ENCODE peak calls at places on chromosomes 11 and 22, in five cellular contexts. One of them, this sample, is unnamed.

GRCh38 chr11:134761926-134762247 is 349.8 kb upstream of the B3GAT1 start:
- DNase-seq in IMR-90: no peak
- DNase-seq in GM12891: no peak
- DNase-seq in upper lobe of left lung: peak
- DNase-seq in heart left ventricle: no peak
- DNase-seq in this sample: no peak

GRCh38 chr22:38954414-38955043 is 2.9 kb upstream of the APOBEC3A start:
- DNase-seq in upper lobe of left lung: no peak
- DNase-seq in GM12891: no peak
- DNase-seq in IMR-90: no peak
- DNase-seq in heart left ventricle: no peak
- DNase-seq in this sample: no peak

GRCh38 chr22:29146771-29147170 is 58.9 kb upstream of the EMID1 start:
- DNase-seq in heart left ventricle: no peak
- DNase-seq in GM12891: no peak
- DNase-seq in IMR-90: no peak
- DNase-seq in upper lobe of left lung: no peak
- DNase-seq in this sample: no peak

GRCh38 chr11:76880956-76881355 is 20.2 kb downstream of the ACER3 start:
- DNase-seq in IMR-90: no peak
- DNase-seq in GM12891: no peak
- DNase-seq in upper lobe of left lung: no peak
- DNase-seq in heart left ventricle: no peak
- DNase-seq in this sample: no peak

GRCh38 chr11:57320719-57321387 is 3.9 kb downstream of the TNKS1BP1 start:
- DNase-seq in GM12891: no peak
- DNase-seq in IMR-90: no peak
- DNase-seq in upper lobe of left lung: no peak
- DNase-seq in heart left ventricle: peak
- DNase-seq in this sample: no peak

GRCh38 chr11:65559951-65560537 is 1.9 kb upstream of the LTBP3 start:
- DNase-seq in IMR-90: peak
- DNase-seq in upper lobe of left lung: no peak
- DNase-seq in heart left ventricle: no peak
- DNase-seq in GM12891: no peak
- DNase-seq in this sample: peak

GRCh38 chr22:49330421-49331222 is 497.1 kb downstream of the BRD1 start:
- DNase-seq in heart left ventricle: no peak
- DNase-seq in upper lobe of left lung: no peak
- DNase-seq in IMR-90: no peak
- DNase-seq in GM12891: no peak
- DNase-seq in this sample: no peak

GRCh38 chr11:95831198-95831883 is 41.0 kb downstream of the CEP57 start:
- DNase-seq in GM12891: no peak
- DNase-seq in upper lobe of left lung: no peak
- DNase-seq in heart left ventricle: no peak
- DNase-seq in IMR-90: peak
- DNase-seq in this sample: no peak

GRCh38 chr22:22942511-22943329 is 55.1 kb downstream of the IGLL5 start:
- DNase-seq in upper lobe of left lung: no peak
- DNase-seq in IMR-90: peak
- DNase-seq in GM12891: no peak
- DNase-seq in heart left ventricle: peak
- DNase-seq in this sample: peak

GRCh38 chr11:11667056-11667455 is 45.3 kb upstream of the GALNT18 start:
- DNase-seq in upper lobe of left lung: no peak
- DNase-seq in heart left ventricle: no peak
- DNase-seq in GM12891: no peak
- DNase-seq in IMR-90: no peak
- DNase-seq in this sample: no peak

GRCh38 chr22:29454186-29454745 is 15.9 kb downstream of the RFPL1 start:
- DNase-seq in GM12891: no peak
- DNase-seq in IMR-90: no peak
- DNase-seq in heart left ventricle: no peak
- DNase-seq in upper lobe of left lung: no peak
- DNase-seq in this sample: no peak

GRCh38 chr22:37981282-37982011 is 2.9 kb downstream of the SOX10 start:
- DNase-seq in heart left ventricle: no peak
- DNase-seq in IMR-90: no peak
- DNase-seq in GM12891: no peak
- DNase-seq in upper lobe of left lung: peak
- DNase-seq in this sample: no peak

GRCh38 chr11:45232341-45233080 is 53.6 kb downstream of the SYT13 start:
- DNase-seq in GM12891: no peak
- DNase-seq in upper lobe of left lung: no peak
- DNase-seq in heart left ventricle: no peak
- DNase-seq in IMR-90: no peak
- DNase-seq in this sample: no peak

GRCh38 chr11:102802341-102802740 is 4.4 kb upstream of the MMP1 start:
- DNase-seq in IMR-90: peak
- DNase-seq in heart left ventricle: no peak
- DNase-seq in GM12891: no peak
- DNase-seq in upper lobe of left lung: no peak
- DNase-seq in this sample: no peak

GRCh38 chr11:85182437-85183109 is 444.6 kb downstream of the DLG2 start:
- DNase-seq in IMR-90: peak
- DNase-seq in upper lobe of left lung: no peak
- DNase-seq in GM12891: peak
- DNase-seq in heart left ventricle: no peak
- DNase-seq in this sample: no peak

GRCh38 chr22:28904211-28904808 is 20.9 kb downstream of the ZNRF3 start:
- DNase-seq in upper lobe of left lung: no peak
- DNase-seq in GM12891: no peak
- DNase-seq in IMR-90: peak
- DNase-seq in heart left ventricle: no peak
- DNase-seq in this sample: no peak

DNA sequence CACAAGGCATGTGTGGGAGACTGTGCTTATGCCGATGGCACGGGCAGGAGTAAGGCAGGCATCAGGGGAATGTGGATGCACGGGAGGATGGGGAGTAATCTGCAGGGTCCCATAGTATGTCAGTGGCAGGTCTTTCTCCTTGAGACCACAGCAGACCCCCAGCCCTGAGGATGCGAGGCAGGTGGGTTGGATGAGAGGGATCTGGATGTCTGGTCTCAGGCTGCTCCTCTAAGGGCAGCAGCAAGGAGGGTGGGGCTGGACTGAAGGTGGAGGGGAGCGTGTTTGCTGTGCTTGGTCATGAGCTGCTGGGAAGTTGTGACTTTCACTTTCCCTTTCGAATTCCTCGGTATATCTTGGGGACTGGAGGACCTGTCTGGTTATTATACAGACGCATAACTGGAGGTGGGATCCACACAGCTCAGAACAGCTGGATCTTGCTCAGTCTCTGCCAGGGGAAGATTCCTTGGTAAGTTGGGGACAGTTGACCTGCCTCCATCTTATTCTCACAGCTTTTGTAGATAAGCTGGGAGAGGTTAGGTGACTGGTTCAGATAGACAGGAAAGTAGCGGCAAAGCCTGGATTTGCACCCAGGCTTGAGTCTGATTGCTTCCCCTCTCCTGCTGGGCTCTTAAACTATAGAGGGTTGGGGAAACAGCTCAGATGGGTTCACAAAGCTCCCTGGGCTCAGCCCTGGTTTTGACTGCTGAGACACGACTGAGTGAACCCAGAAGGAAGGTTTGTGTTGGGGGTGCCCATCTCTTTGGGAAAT is at the start of gene APOL1:
- DNase-seq in GM12891: peak
- DNase-seq in heart left ventricle: no peak
- DNase-seq in IMR-90: peak
- DNase-seq in upper lobe of left lung: no peak
- DNase-seq in this sample: peak
- TF ChIP-seq POLR2A in GM12891: peak
- TF ChIP-seq POLR2A in heart left ventricle: no peak
- TF ChIP-seq POLR2A in IMR-90: no peak
- TF ChIP-seq POLR2A in upper lobe of left lung: peak
- TF ChIP-seq POLR2A in this sample: peak

GRCh38 chr11:111913997-111914396 is 1.5 kb downstream of the HSPB2 start:
- DNase-seq in GM12891: no peak
- DNase-seq in IMR-90: peak
- DNase-seq in upper lobe of left lung: no peak
- DNase-seq in heart left ventricle: peak
- DNase-seq in this sample: no peak
- TF ChIP-seq POLR2A in GM12891: no peak
- TF ChIP-seq POLR2A in IMR-90: no peak
- TF ChIP-seq POLR2A in upper lobe of left lung: no peak
- TF ChIP-seq POLR2A in heart left ventricle: no peak
- TF ChIP-seq POLR2A in this sample: no peak

GRCh38 chr22:36331912-36332622 is 55.7 kb downstream of the MYH9 start:
- DNase-seq in GM12891: no peak
- DNase-seq in heart left ventricle: peak
- DNase-seq in upper lobe of left lung: no peak
- DNase-seq in IMR-90: peak
- DNase-seq in this sample: no peak
- TF ChIP-seq POLR2A in GM12891: peak
- TF ChIP-seq POLR2A in heart left ventricle: no peak
- TF ChIP-seq POLR2A in upper lobe of left lung: no peak
- TF ChIP-seq POLR2A in IMR-90: no peak
- TF ChIP-seq POLR2A in this sample: no peak

DNA sequence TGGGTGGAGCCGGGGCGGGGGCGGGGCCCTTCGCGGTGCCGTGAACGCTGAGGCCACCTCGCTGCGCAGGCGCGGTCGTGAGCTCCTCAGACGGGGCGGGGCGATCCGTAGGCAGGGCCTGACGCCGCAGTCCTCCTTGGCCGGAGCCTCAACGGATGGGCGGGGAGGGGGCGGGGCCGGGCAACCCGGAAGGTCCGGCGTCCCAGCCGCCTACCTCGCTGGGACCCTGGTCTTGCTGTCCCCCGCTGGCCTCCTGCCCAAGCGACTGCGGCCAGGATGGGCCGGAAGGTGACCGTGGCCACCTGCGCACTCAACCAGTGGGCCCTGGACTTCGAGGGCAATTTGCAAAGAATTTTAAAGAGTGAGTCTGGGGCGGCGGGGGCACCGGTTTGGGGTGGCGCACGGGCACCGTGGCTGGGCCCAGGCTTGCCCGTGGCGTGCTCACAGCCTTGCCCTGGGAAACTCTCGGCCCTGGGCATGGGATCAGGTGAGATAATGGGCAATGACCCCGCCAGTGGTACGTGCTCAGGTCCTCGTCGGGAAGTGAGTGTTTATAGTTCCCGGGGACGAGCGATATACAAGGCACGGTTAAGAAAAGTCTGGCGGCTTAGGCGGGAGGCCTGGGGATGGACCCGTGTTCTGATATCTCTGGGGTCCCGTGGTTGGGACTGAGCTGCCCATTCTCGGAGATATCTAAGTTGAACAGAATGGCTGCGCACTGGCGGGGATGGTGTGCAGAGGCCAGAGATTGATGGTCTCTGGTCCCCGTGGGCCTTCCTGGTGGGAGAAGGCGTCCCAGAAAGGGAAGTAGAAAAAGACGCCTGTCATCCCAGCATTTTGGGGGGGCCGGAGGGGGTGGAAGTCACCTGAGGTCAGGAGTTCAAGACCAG is at the start of gene NADSYN1:
- DNase-seq in upper lobe of left lung: peak
- DNase-seq in GM12891: peak
- DNase-seq in heart left ventricle: peak
- DNase-seq in IMR-90: peak
- DNase-seq in this sample: peak
- TF ChIP-seq POLR2A in upper lobe of left lung: peak
- TF ChIP-seq POLR2A in GM12891: peak
- TF ChIP-seq POLR2A in heart left ventricle: no peak
- TF ChIP-seq POLR2A in IMR-90: peak
- TF ChIP-seq POLR2A in this sample: peak

This sample was measured in H54.